ENCODE peak calls at places on chromosomes 2 and 18, in nine cellular contexts. X is ovary; G is IMR-90; E is Peyer's patch; H is NB4; D is lower lobe of right lung; A is sigmoid colon; W is CD4-positive, alpha-beta memory T cell; T is gastrocnemius medialis. U is an unnamed sample.

GRCh38 chr2:145220496-145220895 is 700.6 kb upstream of the ZEB2 start:
- DNase-seq in X (no peak), G (no peak), E (no peak), H (no peak), D (no peak), A (no peak), W (no peak), T (no peak), U (no peak)

GRCh38 chr18:62877448-62878221 is 162.3 kb downstream of the PHLPP1 start:
- DNase-seq in X (no peak), G (peak), E (no peak), H (no peak), D (no peak), A (no peak), W (no peak), T (no peak), U (peak)

GRCh38 chr2:239927424-239927981 is 97.6 kb downstream of the NDUFA10 start:
- DNase-seq in X (peak), G (peak), E (peak), H (peak), D (peak), A (peak), W (peak), T (no peak), U (peak)

GRCh38 chr18:44743626-44744025 is 62.9 kb downstream of the SETBP1 start:
- DNase-seq in X (no peak), G (no peak), E (no peak), H (no peak), D (no peak), A (no peak), W (no peak), T (no peak), U (no peak)

GRCh38 chr2:165839610-165840009 is 45.6 kb upstream of the GALNT3 start:
- DNase-seq in X (no peak), G (peak), E (no peak), H (no peak), D (no peak), A (no peak), W (no peak), T (no peak), U (no peak)

GRCh38 chr2:222866358-222866960 is 5.6 kb downstream of the ACSL3 start:
- DNase-seq in X (no peak), G (no peak), E (no peak), H (no peak), D (no peak), A (no peak), W (no peak), T (no peak), U (no peak)

GRCh38 chr2:109260886-109261700 is 132.1 kb downstream of the SH3RF3 start:
- DNase-seq in X (no peak), G (peak), E (peak), H (peak), D (no peak), A (peak), W (no peak), T (no peak), U (no peak)

GRCh38 chr2:10422251-10422650 is 25.9 kb downstream of the ODC1 start:
- DNase-seq in X (no peak), G (no peak), E (no peak), H (no peak), D (no peak), A (no peak), W (no peak), T (no peak), U (peak)

GRCh38 chr2:213861638-213862037 is 549.2 kb upstream of the VWC2L start:
- DNase-seq in X (no peak), G (peak), E (no peak), H (no peak), D (no peak), A (no peak), W (no peak), T (no peak), U (no peak)

GRCh38 chr2:174125151-174125550 is 123.2 kb downstream of the OLA1 start:
- DNase-seq in X (no peak), G (no peak), E (no peak), H (no peak), D (no peak), A (no peak), W (no peak), T (no peak), U (no peak)

GRCh38 chr2:95266781-95267430 is 7.3 kb upstream of the PROM2 start:
- DNase-seq in X (peak), G (no peak), E (no peak), H (no peak), D (peak), A (no peak), W (no peak), T (no peak), U (peak)

GRCh38 chr2:229997565-229997964 is 71.2 kb downstream of the SLC16A14 start:
- DNase-seq in X (no peak), G (no peak), E (no peak), H (no peak), D (no peak), A (no peak), W (no peak), T (no peak), U (no peak)

GRCh38 chr2:46216213-46216612 is 81.0 kb upstream of the EPAS1 start:
- DNase-seq in X (no peak), G (peak), E (no peak), H (no peak), D (no peak), A (no peak), W (no peak), T (no peak), U (no peak)

GRCh38 chr2:231003186-231003585 is 7.3 kb downstream of the SPATA3 start:
- DNase-seq in X (no peak), G (no peak), E (no peak), H (no peak), D (no peak), A (no peak), W (no peak), T (no peak), U (peak)

GRCh38 chr18:67476585-67476984 is 39.9 kb downstream of the DSEL start:
- DNase-seq in X (no peak), G (peak), E (no peak), H (no peak), D (no peak), A (no peak), W (no peak), T (no peak), U (no peak)

GRCh38 chr2:111159640-111160039 is 38.9 kb downstream of the BCL2L11 start:
- DNase-seq in X (no peak), G (no peak), E (no peak), H (no peak), D (no peak), A (no peak), W (no peak), T (no peak), U (no peak)

GRCh38 chr2:154912215-154912614 is 213.7 kb downstream of the KCNJ3 start:
- DNase-seq in X (no peak), G (no peak), E (peak), H (no peak), D (no peak), A (no peak), W (no peak), T (no peak), U (no peak)

GRCh38 chr2:25308599-25308998 is 33.1 kb downstream of the DNMT3A start:
- DNase-seq in X (no peak), G (no peak), E (no peak), H (no peak), D (no peak), A (no peak), W (no peak), T (no peak), U (no peak)

GRCh38 chr2:222433381-222434173 is 9.2 kb downstream of the SGPP2 start:
- DNase-seq in X (no peak), G (no peak), E (no peak), H (no peak), D (no peak), A (no peak), W (no peak), T (no peak), U (no peak)

GRCh38 chr2:172698041-172698863 is 37.4 kb upstream of the RAPGEF4 start:
- DNase-seq in X (no peak), G (peak), E (no peak), H (peak), D (no peak), A (no peak), W (no peak), T (no peak), U (peak)

GRCh38 chr2:150480241-150480640 is 7.2 kb downstream of the RND3 start:
- DNase-seq in X (no peak), G (peak), E (no peak), H (no peak), D (no peak), A (peak), W (no peak), T (no peak), U (no peak)

GRCh38 chr2:64412671-64413070 is 41.3 kb upstream of the LGALSL start:
- DNase-seq in X (no peak), G (no peak), E (no peak), H (no peak), D (no peak), A (no peak), W (no peak), T (no peak), U (no peak)

GRCh38 chr2:38535745-38536506 is 66.8 kb downstream of the HNRNPLL start:
- DNase-seq in X (peak), G (peak), E (peak), H (peak), D (peak), A (peak), W (peak), T (peak), U (peak)

GRCh38 chr2:162888641-162889040 is 50.1 kb upstream of the KCNH7 start:
- DNase-seq in X (no peak), G (no peak), E (no peak), H (peak), D (no peak), A (no peak), W (no peak), T (no peak), U (no peak)

GRCh38 chr2:190685348-190685747 is 36.5 kb downstream of the NAB1 start:
- DNase-seq in X (no peak), G (no peak), E (no peak), H (no peak), D (no peak), A (no peak), W (no peak), T (no peak), U (no peak)

DNA sequence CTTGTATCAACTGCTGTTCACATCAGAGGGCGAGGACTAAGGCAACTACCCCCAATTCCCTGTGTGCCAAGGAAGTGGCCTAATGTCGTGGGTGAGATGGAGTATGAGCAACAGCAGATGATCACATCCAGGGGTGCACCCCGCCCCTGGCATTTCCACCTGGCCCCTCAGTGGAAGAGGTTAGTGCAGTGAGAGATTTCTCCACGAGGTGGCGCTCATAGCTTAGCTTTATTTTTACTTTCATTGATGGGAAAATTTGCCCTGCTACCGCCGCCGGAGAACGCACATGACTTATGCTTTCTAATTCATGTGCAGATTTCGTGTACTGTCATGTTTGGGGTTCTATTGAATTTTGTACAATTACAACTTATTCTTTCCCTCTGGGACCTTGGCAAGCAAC is 470.6 kb upstream of the MEX3C start:
- DNase-seq in X (peak), G (peak), E (no peak), H (peak), D (peak), A (no peak), W (no peak), T (no peak), U (no peak)
- H3K4me3 ChIP-seq in X (no peak), G (no peak), E (no peak), H (no peak), D (no peak), A (no peak), W (no peak), T (no peak), U (no peak)

GRCh38 chr18:3252843-3253242 is 5.2 kb downstream of the MYL12A start:
- DNase-seq in X (no peak), G (no peak), E (no peak), H (no peak), D (no peak), A (no peak), W (no peak), T (no peak), U (no peak)
- H3K4me3 ChIP-seq in X (no peak), G (no peak), E (no peak), H (no peak), D (no peak), A (no peak), W (peak), T (no peak), U (no peak)

GRCh38 chr2:218880749-218881594 is at the start of gene WNT10A:
- DNase-seq in X (no peak), G (no peak), E (peak), H (no peak), D (no peak), A (no peak), W (no peak), T (no peak), U (no peak)
- H3K4me3 ChIP-seq in X (peak), G (no peak), E (peak), H (no peak), D (peak), A (peak), W (peak), T (peak), U (no peak)

DNA sequence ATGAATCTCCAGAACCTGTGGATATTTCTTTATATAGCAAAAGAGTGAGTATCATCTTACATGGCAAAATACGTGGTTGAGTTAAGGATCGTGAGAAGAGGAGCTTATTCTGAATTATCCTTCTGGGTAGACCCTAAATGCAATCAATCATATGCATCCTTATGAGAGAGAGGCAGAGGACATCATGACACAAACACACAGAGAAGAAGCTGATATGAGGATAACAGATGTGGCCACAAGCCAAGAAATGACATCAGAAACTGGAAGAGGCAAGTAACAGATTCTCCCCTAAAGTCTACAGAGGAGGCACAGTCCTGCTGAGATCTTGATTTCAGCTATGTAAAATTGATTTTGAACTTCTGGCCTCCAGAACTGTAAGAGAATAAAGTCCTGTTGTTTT is 730.2 kb upstream of the ZNF804A start:
- DNase-seq in X (no peak), G (no peak), E (no peak), H (no peak), D (no peak), A (no peak), W (no peak), T (no peak), U (no peak)
- H3K4me3 ChIP-seq in X (no peak), G (no peak), E (no peak), H (no peak), D (no peak), A (no peak), W (no peak), T (no peak), U (no peak)

DNA sequence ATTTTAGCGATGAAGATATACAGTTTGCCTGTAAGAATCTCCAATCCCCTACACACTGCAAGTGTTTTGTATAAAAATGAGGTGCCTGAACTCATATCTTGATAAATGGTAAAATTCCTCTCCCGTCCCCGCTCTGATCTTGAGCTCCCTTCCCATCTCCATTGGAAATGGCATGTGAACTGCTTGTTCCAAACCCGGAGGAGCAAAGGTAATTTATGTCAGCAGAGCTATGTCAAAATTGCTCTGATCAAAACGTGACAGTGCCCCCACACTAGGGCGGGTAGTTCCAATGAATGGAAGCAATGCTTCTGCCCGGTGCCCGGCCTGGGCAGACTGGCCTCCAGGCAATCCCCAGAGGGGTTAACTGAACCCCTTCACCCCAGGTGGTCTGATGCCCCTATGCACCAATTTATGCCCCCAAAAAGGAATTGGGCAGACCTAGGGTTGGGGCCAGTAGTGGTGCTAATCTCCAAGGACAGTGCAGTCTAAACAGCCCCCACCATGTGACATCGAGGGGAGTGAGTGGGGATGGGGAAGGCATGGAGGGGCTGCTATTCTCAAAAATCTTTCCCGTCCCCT is 3.6 kb upstream of the GMPPA start:
- DNase-seq in X (no peak), G (no peak), E (no peak), H (no peak), D (no peak), A (no peak), W (no peak), T (no peak), U (no peak)
- H3K4me3 ChIP-seq in X (no peak), G (no peak), E (no peak), H (no peak), D (no peak), A (no peak), W (no peak), T (no peak), U (no peak)

GRCh38 chr2:62478093-62478580 is 27.9 kb downstream of the TMEM17 start:
- DNase-seq in X (no peak), G (peak), E (no peak), H (peak), D (no peak), A (no peak), W (no peak), T (no peak), U (peak)

GRCh38 chr2:62474173-62474572 is 31.8 kb downstream of the TMEM17 start:
- DNase-seq in X (no peak), G (no peak), E (no peak), H (no peak), D (no peak), A (no peak), W (no peak), T (no peak), U (no peak)

GRCh38 chr2:62473428-62473827 is 32.6 kb downstream of the TMEM17 start:
- DNase-seq in X (no peak), G (no peak), E (no peak), H (no peak), D (no peak), A (no peak), W (no peak), T (no peak), U (no peak)

GRCh38 chr2:62477573-62477972 is 28.4 kb downstream of the TMEM17 start:
- DNase-seq in X (no peak), G (no peak), E (no peak), H (no peak), D (no peak), A (no peak), W (no peak), T (no peak), U (no peak)

GRCh38 chr2:62475172-62476011 is 30.6 kb downstream of the TMEM17 start:
- DNase-seq in X (no peak), G (no peak), E (no peak), H (no peak), D (peak), A (no peak), W (no peak), T (no peak), U (no peak)
- H3K4me3 ChIP-seq in X (no peak), G (no peak), E (no peak), H (no peak), D (peak), A (peak), W (no peak), T (peak), U (peak)